ENCODE peak calls at places on chromosomes 13 and 19, in nine cellular contexts. Z, D, A, M, S, K, G, Y and J are unnamed samples.

GRCh38 chr19:13483215-13483614 is 23.1 kb downstream of the CACNA1A start:
- DNase-seq in A (no peak), D (no peak), Y (no peak), G (no peak), K (no peak), Z (no peak), S (no peak), M (no peak), J (no peak)

GRCh38 chr19:54247106-54247930 is 4.7 kb upstream of the LILRA6 start:
- DNase-seq in G (no peak), K (no peak), D (peak), A (no peak), M (no peak), Y (peak), Z (no peak), S (no peak), J (no peak)

GRCh38 chr13:77698211-77699058 is 948 bp downstream of the SLAIN1 start:
- DNase-seq in S (peak), D (peak), A (peak), Y (peak), K (peak), Z (peak), G (no peak), M (no peak), J (no peak)

GRCh38 chr19:18674616-18675015 is 8.9 kb upstream of the CRTC1 start:
- DNase-seq in S (no peak), M (no peak), Z (peak), Y (peak), G (no peak), K (no peak), A (peak), D (peak), J (no peak)

GRCh38 chr19:5628919-5629481 is 6.1 kb downstream of the SAFB start:
- DNase-seq in M (no peak), S (no peak), K (no peak), D (no peak), G (no peak), Z (no peak), A (no peak), Y (peak), J (no peak)

GRCh38 chr13:104301216-104301975 is 1235.2 kb upstream of the SLC10A2 start:
- DNase-seq in Z (no peak), D (no peak), A (no peak), G (no peak), K (no peak), S (no peak), Y (no peak), M (no peak), J (peak)

GRCh38 chr13:41613984-41614581 is 156.7 kb downstream of the RGCC start:
- DNase-seq in Y (peak), D (peak), G (peak), K (peak), S (peak), A (no peak), M (no peak), Z (no peak), J (peak)

GRCh38 chr19:6260912-6261636 is 18.7 kb downstream of the MLLT1 start:
- DNase-seq in G (no peak), A (no peak), M (no peak), S (peak), D (peak), Z (no peak), Y (no peak), K (no peak), J (no peak)

GRCh38 chr19:52896431-52897148 is 845 bp downstream of the ZNF320 start:
- DNase-seq in A (no peak), K (peak), G (no peak), Y (peak), M (no peak), S (peak), Z (peak), D (peak), J (peak)

GRCh38 chr13:23701646-23702045 is 131.4 kb downstream of the TNFRSF19 start:
- DNase-seq in K (peak), S (peak), Z (peak), M (no peak), G (no peak), A (no peak), Y (no peak), D (peak), J (peak)

GRCh38 chr19:7658219-7658686 is 10.6 kb upstream of the RETN start:
- DNase-seq in S (no peak), A (peak), Y (no peak), K (no peak), Z (peak), M (no peak), G (no peak), D (peak), J (no peak)

DNA sequence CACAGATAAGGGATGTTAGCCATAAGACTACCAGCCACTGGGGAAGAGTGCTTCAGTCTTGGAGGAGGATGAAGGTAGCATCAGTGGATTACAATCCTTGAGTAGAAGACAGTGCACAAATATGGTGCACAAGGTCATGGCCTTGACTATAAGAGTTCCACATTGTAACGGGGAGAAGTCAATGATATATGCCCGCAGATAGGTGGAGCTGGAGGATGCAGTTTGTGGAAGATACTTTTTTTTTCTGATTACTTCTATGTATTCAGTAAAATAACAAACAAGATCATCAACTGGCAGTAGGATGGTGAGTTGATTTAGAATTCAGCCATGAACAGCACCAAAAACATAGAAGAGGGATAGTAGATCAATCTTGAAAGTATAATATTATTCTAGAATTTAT is 926.8 kb upstream of the MIR17HG start:
- DNase-seq in A (no peak), G (no peak), S (no peak), K (no peak), M (no peak), D (no peak), Z (no peak), Y (no peak), J (no peak)
- TF ChIP-seq CTCF in A (no peak), G (peak), S (no peak), K (peak), M (peak), D (peak), Z (no peak), Y (no peak), J (peak)

GRCh38 chr13:112055417-112056206 is 11.3 kb upstream of the SOX1 start:
- DNase-seq in A (no peak), D (peak), Z (no peak), S (no peak), M (no peak), K (no peak), Y (peak), G (no peak), J (no peak)
- H3K4me3 ChIP-seq in A (peak), D (no peak), Z (no peak), S (no peak), M (no peak), K (no peak), Y (no peak), G (no peak), J (no peak)

DNA sequence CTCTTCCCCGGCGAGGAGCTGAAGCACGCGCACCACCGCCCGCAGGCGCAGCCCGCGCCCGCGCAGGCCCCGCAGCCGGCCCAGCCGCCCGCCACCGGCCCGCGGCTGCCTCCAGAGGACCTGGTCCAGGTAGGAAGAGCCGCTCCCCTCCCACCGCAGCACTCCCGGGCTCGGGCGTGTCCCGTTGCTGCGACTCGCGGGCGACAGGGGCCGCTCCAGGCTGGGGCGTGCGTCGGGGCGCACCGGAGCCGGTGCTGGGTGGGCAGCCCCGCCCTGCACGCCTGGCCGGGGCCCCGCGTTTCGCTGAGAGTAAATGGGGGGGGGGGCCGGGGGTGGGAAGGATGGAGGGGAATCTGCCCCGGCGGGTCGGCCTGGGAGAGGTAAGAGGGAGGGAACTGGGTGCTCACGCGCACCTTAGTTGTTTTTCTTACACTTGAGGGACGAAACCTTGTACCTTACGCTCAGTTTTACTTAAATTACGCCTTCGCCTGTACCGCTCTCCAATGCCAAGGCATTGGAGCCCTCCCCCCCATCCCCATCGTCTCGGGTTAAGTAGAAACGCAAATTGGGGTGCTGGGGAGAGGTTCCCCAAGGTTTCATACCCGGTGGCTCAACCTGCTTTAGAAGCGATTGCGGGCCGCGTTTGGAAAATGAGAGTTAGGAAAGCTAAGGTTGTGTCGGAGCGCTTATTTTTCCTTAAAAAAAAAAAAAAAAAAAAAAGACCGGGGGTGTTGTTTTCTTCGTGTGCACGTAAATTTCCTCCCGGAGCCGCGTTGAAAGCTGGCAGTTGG is 850 bp downstream of the KLF5 start:
- DNase-seq in M (no peak), Z (no peak), G (no peak), A (peak), D (peak), S (peak), K (peak), Y (peak), J (peak)
- TF ChIP-seq CTCF in M (no peak), Z (peak), G (no peak), A (no peak), D (no peak), S (no peak), K (no peak), Y (no peak), J (peak)

GRCh38 chr13:85197431-85197830 is 601.8 kb downstream of the SLITRK6 start:
- DNase-seq in D (no peak), Y (no peak), A (no peak), K (no peak), M (no peak), G (no peak), S (no peak), Z (no peak), J (no peak)

GRCh38 chr13:85186646-85187045 is 612.6 kb downstream of the SLITRK6 start:
- DNase-seq in G (no peak), K (no peak), Z (no peak), D (no peak), A (no peak), Y (no peak), M (no peak), S (no peak), J (no peak)

GRCh38 chr13:85194482-85194881 is 604.7 kb downstream of the SLITRK6 start:
- DNase-seq in K (no peak), Z (no peak), M (no peak), A (no peak), S (no peak), D (no peak), Y (no peak), G (no peak), J (no peak)

GRCh38 chr13:85191996-85192395 is 607.2 kb downstream of the SLITRK6 start:
- DNase-seq in Y (no peak), D (no peak), G (no peak), M (no peak), A (no peak), Z (no peak), S (no peak), K (no peak), J (no peak)
- H3K4me3 ChIP-seq in Y (no peak), D (no peak), G (no peak), M (no peak), A (no peak), Z (no peak), S (no peak), K (no peak), J (no peak)